ENCODE peak calls at places on chromosomes 11 and 22, in nine cellular contexts. I, E, M, X, O, T, H, W and B are unnamed samples.

GRCh38 chr11:131696584-131697120 is 326.2 kb downstream of the NTM start:
- DNase-seq in I (no peak), E (no peak), M (no peak), X (no peak), O (no peak), T (no peak), H (no peak), W (no peak), B (no peak)

GRCh38 chr11:65611758-65612603 is 2.0 kb downstream of the MAP3K11 start:
- DNase-seq in I (no peak), E (no peak), M (no peak), X (no peak), O (no peak), T (no peak), H (peak), W (no peak), B (no peak)

GRCh38 chr11:13434247-13435205 is 28.5 kb downstream of the BTBD10 start:
- DNase-seq in I (no peak), E (no peak), M (no peak), X (no peak), O (no peak), T (peak), H (no peak), W (no peak), B (no peak)

GRCh38 chr11:72483412-72484186 is 49.3 kb upstream of the CLPB start:
- DNase-seq in I (no peak), E (peak), M (no peak), X (no peak), O (no peak), T (peak), H (no peak), W (no peak), B (no peak)

GRCh38 chr11:134580635-134581025 is 168.6 kb upstream of the B3GAT1 start:
- DNase-seq in I (no peak), E (no peak), M (no peak), X (no peak), O (no peak), T (no peak), H (no peak), W (no peak), B (no peak)

GRCh38 chr11:118659956-118660645 is 19.3 kb downstream of the TREH start:
- DNase-seq in I (no peak), E (no peak), M (no peak), X (no peak), O (no peak), T (no peak), H (no peak), W (no peak), B (no peak)

GRCh38 chr11:65116370-65117205 is 913 bp downstream of the ZNHIT2 start:
- DNase-seq in I (no peak), E (peak), M (peak), X (no peak), O (peak), T (no peak), H (peak), W (peak), B (peak)

GRCh38 chr11:119405986-119406385 is 17.0 kb downstream of the THY1 start:
- DNase-seq in I (no peak), E (no peak), M (no peak), X (no peak), O (no peak), T (no peak), H (no peak), W (no peak), B (no peak)

GRCh38 chr11:134124660-134125451 is 56.0 kb downstream of the JAM3 start:
- DNase-seq in I (peak), E (peak), M (no peak), X (no peak), O (peak), T (no peak), H (peak), W (peak), B (peak)

GRCh38 chr11:102186836-102187235 is 76.6 kb downstream of the YAP1 start:
- DNase-seq in I (no peak), E (no peak), M (no peak), X (no peak), O (no peak), T (no peak), H (no peak), W (no peak), B (no peak)

GRCh38 chr22:27782065-27782464 is 19.5 kb downstream of the MN1 start:
- DNase-seq in I (peak), E (no peak), M (no peak), X (no peak), O (no peak), T (no peak), H (no peak), W (no peak), B (no peak)

GRCh38 chr11:32385998-32386397 is 49.3 kb downstream of the WT1 start:
- DNase-seq in I (no peak), E (peak), M (no peak), X (no peak), O (no peak), T (peak), H (no peak), W (no peak), B (no peak)

GRCh38 chr11:44574620-44575287 is 9.3 kb downstream of the CD82 start:
- DNase-seq in I (no peak), E (peak), M (peak), X (no peak), O (no peak), T (peak), H (no peak), W (peak), B (no peak)

GRCh38 chr11:122808494-122808893 is 29.8 kb upstream of the CRTAM start:
- DNase-seq in I (no peak), E (peak), M (peak), X (no peak), O (no peak), T (no peak), H (no peak), W (no peak), B (no peak)

GRCh38 chr11:2156416-2157182 is 4.4 kb downstream of the INS start:
- DNase-seq in I (peak), E (peak), M (peak), X (no peak), O (no peak), T (peak), H (peak), W (peak), B (no peak)

GRCh38 chr11:118241191-118242098 is 10.7 kb downstream of the MPZL3 start:
- DNase-seq in I (no peak), E (peak), M (no peak), X (no peak), O (no peak), T (peak), H (no peak), W (peak), B (no peak)

GRCh38 chr11:73185680-73186293 is 32.3 kb upstream of the P2RY2 start:
- DNase-seq in I (peak), E (no peak), M (no peak), X (no peak), O (no peak), T (peak), H (no peak), W (no peak), B (peak)

GRCh38 chr11:131195801-131196517 is 174.5 kb upstream of the NTM start:
- DNase-seq in I (peak), E (peak), M (no peak), X (no peak), O (no peak), T (peak), H (peak), W (no peak), B (no peak)

GRCh38 chr11:22539851-22540376 is 85.7 kb downstream of the FANCF start:
- DNase-seq in I (no peak), E (peak), M (peak), X (no peak), O (no peak), T (peak), H (no peak), W (no peak), B (no peak)

GRCh38 chr11:73454987-73455386 is 78.8 kb downstream of the RELT start:
- DNase-seq in I (no peak), E (no peak), M (no peak), X (no peak), O (no peak), T (no peak), H (no peak), W (peak), B (no peak)

GRCh38 chr11:10480026-10480425 is 25.0 kb downstream of the AMPD3 start:
- DNase-seq in I (no peak), E (no peak), M (no peak), X (no peak), O (no peak), T (no peak), H (no peak), W (no peak), B (no peak)

GRCh38 chr11:47083913-47084312 is 92.8 kb downstream of the ARFGAP2 start:
- DNase-seq in I (no peak), E (no peak), M (no peak), X (no peak), O (no peak), T (no peak), H (no peak), W (no peak), B (no peak)

GRCh38 chr11:76642341-76642740 is 28.2 kb downstream of the LRRC32 start:
- DNase-seq in I (no peak), E (no peak), M (no peak), X (no peak), O (no peak), T (no peak), H (no peak), W (no peak), B (no peak)

GRCh38 chr11:2480874-2481220 is 36.0 kb downstream of the KCNQ1 start:
- DNase-seq in I (no peak), E (peak), M (no peak), X (no peak), O (no peak), T (no peak), H (no peak), W (no peak), B (no peak)

GRCh38 chr11:87628161-87628560 is 547.1 kb downstream of the RAB38 start:
- DNase-seq in I (no peak), E (no peak), M (no peak), X (no peak), O (no peak), T (no peak), H (no peak), W (no peak), B (no peak)

GRCh38 chr11:26254378-26254777 is 77.6 kb upstream of the ANO3 start:
- DNase-seq in I (no peak), E (no peak), M (no peak), X (no peak), O (no peak), T (no peak), H (no peak), W (no peak), B (no peak)

GRCh38 chr11:61534025-61534900 is 25.7 kb downstream of the LRRC10B start:
- DNase-seq in I (no peak), E (peak), M (no peak), X (no peak), O (no peak), T (no peak), H (no peak), W (no peak), B (no peak)

GRCh38 chr22:18998998-18999397 is 62.9 kb upstream of the PRODH start:
- DNase-seq in I (no peak), E (no peak), M (peak), X (no peak), O (no peak), T (no peak), H (no peak), W (no peak), B (no peak)

GRCh38 chr22:32202539-32203180 is 2.2 kb downstream of the RFPL2 start:
- DNase-seq in I (no peak), E (peak), M (peak), X (no peak), O (peak), T (peak), H (no peak), W (no peak), B (no peak)

GRCh38 chr22:29550005-29550404 is 3.6 kb downstream of the THOC5 start:
- DNase-seq in I (no peak), E (no peak), M (no peak), X (no peak), O (no peak), T (no peak), H (no peak), W (no peak), B (no peak)

GRCh38 chr22:44037519-44038370 is 13.6 kb downstream of the PARVB start:
- DNase-seq in I (peak), E (peak), M (no peak), X (no peak), O (no peak), T (peak), H (no peak), W (no peak), B (no peak)

GRCh38 chr11:117205211-117205818 is 6.1 kb downstream of the TAGLN start:
- DNase-seq in I (no peak), E (no peak), M (no peak), X (no peak), O (peak), T (no peak), H (no peak), W (no peak), B (no peak)
- H3K27ac ChIP-seq in I (no peak), E (no peak), M (no peak), X (no peak), O (no peak), T (no peak), H (no peak), W (peak), B (no peak)

GRCh38 chr11:78949976-78950690 is 375.5 kb upstream of the NARS2 start:
- DNase-seq in I (no peak), E (no peak), M (no peak), X (no peak), O (no peak), T (no peak), H (no peak), W (no peak), B (no peak)
- H3K27ac ChIP-seq in I (no peak), E (no peak), M (no peak), X (no peak), O (no peak), T (no peak), H (no peak), W (no peak), B (no peak)

DNA sequence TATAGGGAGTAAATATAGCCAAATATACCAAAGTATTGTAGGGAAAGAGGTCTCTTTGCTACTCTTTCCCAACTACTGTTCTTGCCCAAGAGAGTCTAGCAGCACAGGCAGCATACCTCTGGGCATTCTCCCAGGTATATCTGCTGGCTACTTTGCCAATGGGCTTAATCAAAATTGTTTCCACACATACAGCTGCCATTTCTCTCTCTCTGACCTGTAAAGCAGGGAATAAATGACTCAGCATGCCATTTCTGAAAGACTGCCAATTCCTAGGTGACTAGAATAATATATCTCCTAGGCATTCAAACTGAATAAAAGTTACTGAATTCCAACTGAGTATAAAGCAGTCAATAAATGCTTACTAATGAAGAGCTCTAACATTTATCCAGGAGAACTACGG is 44.6 kb downstream of the RDX start:
- DNase-seq in I (no peak), E (peak), M (no peak), X (no peak), O (no peak), T (peak), H (no peak), W (no peak), B (no peak)
- H3K27ac ChIP-seq in I (peak), E (peak), M (no peak), X (no peak), O (no peak), T (no peak), H (no peak), W (no peak), B (no peak)

GRCh38 chr11:12144306-12145174 is 34.1 kb downstream of the MICAL2 start:
- DNase-seq in I (no peak), E (no peak), M (no peak), X (no peak), O (no peak), T (no peak), H (no peak), W (peak), B (no peak)
- H3K27ac ChIP-seq in I (no peak), E (peak), M (no peak), X (no peak), O (no peak), T (peak), H (peak), W (no peak), B (peak)